ENCODE peak calls at places on chromosomes 2 and 18, in five cellular contexts. M, N, T, W and K are unnamed samples.
A peak's percentile ranks its signal among the peaks of the same experiment; 100 is the strongest.

GRCh38 chr18:68676913-68677312 is 38.0 kb downstream of the TMX3 start:
- DNase-seq in M (peak; percentile 65), N (no peak), T (no peak), W (no peak), K (no peak)

GRCh38 chr18:44943201-44943881 is 262.7 kb downstream of the SETBP1 start:
- DNase-seq in M (peak; percentile 42), N (no peak), T (no peak), W (no peak), K (no peak)

GRCh38 chr18:56168049-56168781 is 470.2 kb downstream of the TXNL1 start:
- DNase-seq in M (no peak), N (peak; percentile 54), T (no peak), W (no peak), K (no peak)

GRCh38 chr2:201882353-201883095 is 76.2 kb downstream of the CDK15 start:
- DNase-seq in M (peak; percentile 96), N (no peak), T (no peak), W (no peak), K (no peak)

GRCh38 chr2:204898928-204899640 is 353.8 kb downstream of the PARD3B start:
- DNase-seq in M (peak; percentile 11), N (no peak), T (no peak), W (no peak), K (no peak)

GRCh38 chr2:29614295-29614830 is 307.0 kb downstream of the ALK start:
- DNase-seq in M (no peak), N (no peak), T (no peak), W (no peak), K (no peak)

GRCh38 chr2:241235396-241235795 is 46.9 kb downstream of the ANO7 start:
- DNase-seq in M (no peak), N (no peak), T (no peak), W (no peak), K (no peak)

GRCh38 chr2:146986161-146986560 is 858.7 kb upstream of the ACVR2A start:
- DNase-seq in M (peak; percentile 88), N (peak; percentile 80), T (no peak), W (no peak), K (no peak)